ENCODE peak calls at places on chromosomes 7 and 10, in five cellular contexts. K is K562, W is A549, R is GM12878, O is HepG2. S is an unnamed sample.

GRCh38 chr7:2001601-2002442 is 230.9 kb downstream of the MAD1L1 start:
- DNase-seq in K (no peak), R (no peak), W (no peak), O (no peak), S (no peak)

GRCh38 chr10:116417821-116418220 is 9.8 kb upstream of the PNLIPRP3 start:
- DNase-seq in W (no peak), R (no peak), K (no peak), O (no peak), S (no peak)

GRCh38 chr7:79403451-79403850 is 50.0 kb downstream of the MAGI2 start:
- DNase-seq in R (no peak), O (no peak), W (no peak), K (no peak), S (no peak)

GRCh38 chr10:91603931-91604331 is 28.9 kb downstream of the PPP1R3C start:
- DNase-seq in K (no peak), R (no peak), W (peak), O (no peak), S (peak)

GRCh38 chr10:76543655-76544054 is 1094.0 kb downstream of the KCNMA1 start:
- DNase-seq in R (no peak), W (no peak), K (no peak), O (no peak), S (peak)

GRCh38 chr10:95374597-95375209 is 83.9 kb upstream of the PDLIM1 start:
- DNase-seq in O (peak), R (no peak), K (peak), W (peak), S (peak)

GRCh38 chr7:44162179-44162578 is 21.0 kb upstream of the MYL7 start:
- DNase-seq in K (no peak), R (no peak), W (no peak), O (no peak), S (no peak)

GRCh38 chr7:123680580-123680979 is 24.9 kb downstream of the LMOD2 start:
- DNase-seq in R (no peak), K (no peak), W (no peak), O (no peak), S (no peak)

GRCh38 chr7:114083714-114084113 is 164.9 kb upstream of the PPP1R3A start:
- DNase-seq in W (no peak), O (no peak), R (no peak), K (no peak), S (peak)

GRCh38 chr7:27277628-27278027 is 35.0 kb downstream of the EVX1 start:
- DNase-seq in R (no peak), O (peak), W (peak), K (peak), S (no peak)

GRCh38 chr10:34494012-34494411 is 321.1 kb downstream of the PARD3 start:
- DNase-seq in K (no peak), R (no peak), O (no peak), W (peak), S (no peak)

GRCh38 chr7:108614903-108615302 is 45.2 kb downstream of the DNAJB9 start:
- DNase-seq in K (no peak), W (no peak), R (no peak), O (no peak), S (no peak)

GRCh38 chr10:48605264-48605615 is 367 bp upstream of the ARHGAP22 start:
- DNase-seq in K (no peak), W (no peak), O (no peak), R (no peak), S (peak)

GRCh38 chr10:132507956-132508490 is 29.6 kb upstream of the INPP5A start:
- DNase-seq in K (no peak), O (no peak), W (no peak), R (no peak), S (no peak)

GRCh38 chr10:1230592-1231275 is 174.5 kb downstream of the WDR37 start:
- DNase-seq in K (no peak), R (no peak), W (no peak), O (no peak), S (no peak)

GRCh38 chr10:70765794-70766594 is 19.2 kb downstream of the TBATA start:
- DNase-seq in R (no peak), O (no peak), K (no peak), W (no peak), S (no peak)

GRCh38 chr10:9254353-9254752 is 1199.9 kb downstream of the GATA3 start:
- DNase-seq in O (no peak), W (no peak), R (no peak), K (no peak), S (no peak)

GRCh38 chr10:31343009-31343408 is 24.0 kb downstream of the ZEB1 start:
- DNase-seq in O (no peak), W (no peak), K (no peak), R (no peak), S (no peak)

GRCh38 chr10:110141185-110141584 is 66.2 kb upstream of the MXI1 start:
- DNase-seq in K (no peak), W (no peak), R (no peak), O (no peak), S (peak)

GRCh38 chr7:68688416-68689086 is 909.7 kb upstream of the AUTS2 start:
- DNase-seq in K (no peak), R (no peak), W (no peak), O (no peak), S (no peak)

GRCh38 chr10:13681528-13681927 is 94.8 kb downstream of the PRPF18 start:
- DNase-seq in K (no peak), R (no peak), W (no peak), O (no peak), S (no peak)

GRCh38 chr10:62582804-62583208 is 208.6 kb downstream of the ZNF365 start:
- DNase-seq in R (no peak), W (no peak), O (no peak), K (no peak), S (no peak)

GRCh38 chr7:32212321-32212720 is 142.1 kb upstream of the PDE1C start:
- DNase-seq in O (no peak), K (no peak), W (no peak), R (no peak), S (no peak)

GRCh38 chr7:32206488-32206887 is 136.3 kb upstream of the PDE1C start:
- DNase-seq in K (no peak), O (no peak), R (no peak), W (no peak), S (no peak)

GRCh38 chr7:32204361-32205018 is 134.3 kb upstream of the PDE1C start:
- DNase-seq in R (peak), W (peak), O (peak), K (no peak), S (peak)

DNA sequence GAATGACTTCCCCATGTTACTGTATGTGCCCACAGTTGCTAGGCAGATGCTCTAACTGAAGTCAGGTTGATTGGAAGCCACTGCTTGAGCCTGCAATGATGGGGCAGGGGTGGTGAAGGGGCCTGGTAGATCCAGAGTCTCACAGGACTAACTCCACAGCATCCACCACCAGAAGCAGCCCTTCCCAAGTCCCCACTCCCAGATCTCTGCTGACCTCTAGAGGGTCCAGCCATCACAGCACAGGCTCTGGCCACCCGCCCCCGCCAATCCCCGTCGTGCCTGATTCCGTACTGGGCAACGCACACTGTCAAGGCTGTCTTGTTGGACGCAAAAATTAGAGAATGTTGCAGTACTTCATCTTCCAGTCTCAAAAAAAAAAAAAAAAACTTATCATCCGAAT is 136.8 kb upstream of the PDE1C start:
- DNase-seq in R (no peak), O (peak), K (peak), W (peak), S (peak)
- TF ChIP-seq MYC in R (no peak), O (no peak), K (no peak), W (no peak), S (no peak)

GRCh38 chr7:24441331-24442059 is 131.8 kb upstream of the PALS2 start:
- DNase-seq in R (no peak), W (no peak), K (no peak), O (no peak), S (no peak)
- H3K4me2 ChIP-seq in R (peak), W (no peak), K (no peak), O (no peak), S (no peak)

GRCh38 chr7:24291271-24291670 is 7.3 kb downstream of the NPY start:
- DNase-seq in K (no peak), W (no peak), O (no peak), R (no peak), S (no peak)

GRCh38 chr7:24284699-24285506 is 913 bp downstream of the NPY start:
- DNase-seq in W (peak), O (no peak), R (no peak), K (no peak), S (no peak)

DNA sequence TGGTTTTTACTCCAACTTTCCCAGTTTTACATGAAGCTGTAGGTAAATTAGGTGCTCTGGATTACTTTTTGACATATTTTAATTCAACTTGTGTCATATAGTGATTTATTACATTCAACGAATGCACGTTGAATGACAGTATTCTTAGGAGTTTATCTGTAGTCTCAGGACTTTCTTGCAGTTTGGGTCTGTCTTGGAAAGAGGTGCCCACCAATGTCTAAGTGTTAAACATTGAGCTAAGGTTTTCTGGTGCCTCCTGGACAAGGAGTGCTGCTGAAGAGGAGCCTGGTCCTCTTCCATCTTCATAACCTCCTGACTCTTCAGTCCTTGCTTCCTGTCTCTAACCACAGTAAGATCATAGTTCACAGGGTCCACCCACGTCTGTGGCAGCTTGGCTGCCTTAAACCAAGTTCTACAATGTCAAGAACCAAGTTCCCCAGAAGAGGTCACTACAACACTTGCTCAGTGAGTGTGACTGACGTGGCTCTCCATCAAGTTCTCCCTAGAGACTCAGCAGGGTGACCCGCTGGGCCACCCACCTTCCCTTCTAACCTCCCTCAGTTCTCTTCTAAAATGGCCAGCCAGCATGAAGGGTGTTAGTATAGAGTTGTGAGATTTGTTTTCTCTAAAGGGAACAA is 6.1 kb downstream of the NPY start:
- DNase-seq in W (peak), K (peak), O (peak), R (peak), S (peak)
- TF ChIP-seq MYC in W (no peak), K (no peak), O (no peak), R (no peak), S (no peak)

GRCh38 chr10:3564599-3564998 is 220.4 kb downstream of the KLF6 start:
- DNase-seq in W (no peak), O (no peak), K (no peak), R (no peak), S (no peak)
- H3K4me2 ChIP-seq in W (no peak), O (no peak), K (no peak), R (no peak), S (no peak)